ENCODE peak calls at places on chromosomes 16 and 17, in eight cellular contexts. P is IMR-90, B is HepG2, H is A549, C is H1, N is GM12878, S is HCT116, Y is K562. G is an unnamed sample. For H3K4me1, the result is how much of the 10 kb centered on the place peaks cover.

GRCh38 chr17:77852666-77853207 is 105.8 kb upstream of the TNRC6C start:
- DNase-seq in H (no peak), N (no peak), C (no peak), P (no peak), Y (no peak), S (no peak), B (no peak), G (no peak)

GRCh38 chr16:81654346-81654745 is 124.7 kb upstream of the PLCG2 start:
- DNase-seq in H (no peak), P (peak), Y (no peak), S (no peak), B (no peak), C (no peak), N (no peak), G (no peak)

GRCh38 chr16:76650579-76650978 is 373.4 kb downstream of the CNTNAP4 start:
- DNase-seq in B (peak), P (no peak), H (peak), N (no peak), Y (no peak), S (no peak), C (no peak), G (no peak)

GRCh38 chr17:8366231-8366630 is 10.3 kb downstream of the KRABD2 start:
- DNase-seq in B (no peak), C (no peak), Y (no peak), P (peak), N (no peak), S (no peak), H (no peak), G (no peak)

GRCh38 chr17:42804918-42805367 is 6.3 kb downstream of the CNTD1 start:
- DNase-seq in H (peak), S (no peak), Y (no peak), P (peak), N (no peak), C (no peak), B (peak), G (no peak)

GRCh38 chr16:89044394-89045180 is 49.1 kb upstream of the ACSF3 start:
- DNase-seq in Y (no peak), H (no peak), S (no peak), P (no peak), C (no peak), N (no peak), B (no peak), G (peak)

GRCh38 chr17:77872199-77872598 is 86.3 kb upstream of the TNRC6C start:
- DNase-seq in Y (no peak), P (no peak), C (no peak), B (no peak), N (no peak), H (no peak), S (no peak), G (no peak)

GRCh38 chr16:89360760-89361435 is 129.5 kb downstream of the ANKRD11 start:
- DNase-seq in S (no peak), N (peak), Y (no peak), C (no peak), H (no peak), B (no peak), P (no peak), G (no peak)

GRCh38 chr16:81237282-81237681 is 1.2 kb upstream of the BCO1 start:
- DNase-seq in B (no peak), S (no peak), H (no peak), Y (no peak), P (no peak), C (no peak), N (no peak), G (no peak)

GRCh38 chr17:73758245-73758644 is 114.0 kb upstream of the SDK2 start:
- DNase-seq in C (no peak), B (no peak), H (no peak), P (no peak), Y (no peak), S (no peak), N (no peak), G (peak)

GRCh38 chr16:57325458-57325857 is 33.1 kb upstream of the CCL22 start:
- DNase-seq in N (no peak), S (no peak), B (peak), C (no peak), Y (no peak), P (peak), H (no peak), G (no peak)

GRCh38 chr16:76696876-76697275 is 419.7 kb downstream of the CNTNAP4 start:
- DNase-seq in H (no peak), P (no peak), C (no peak), B (no peak), S (no peak), N (no peak), Y (no peak), G (no peak)

GRCh38 chr17:38727661-38728220 is 2.4 kb upstream of the CISD3 start:
- DNase-seq in Y (no peak), N (no peak), B (no peak), P (no peak), C (no peak), S (no peak), H (no peak), G (no peak)

GRCh38 chr16:4505356-4506153 is 29.4 kb downstream of the HMOX2 start:
- DNase-seq in N (peak), S (no peak), H (no peak), C (no peak), P (no peak), Y (no peak), B (no peak), G (no peak)

GRCh38 chr16:22278418-22278817 is 18.8 kb upstream of the POLR3E start:
- DNase-seq in P (no peak), S (no peak), Y (no peak), H (no peak), B (no peak), C (no peak), N (no peak), G (no peak)

GRCh38 chr17:62761884-62762283 is 46.2 kb downstream of the MARCHF10 start:
- DNase-seq in C (peak), P (no peak), H (no peak), B (no peak), S (no peak), N (no peak), Y (no peak), G (no peak)

GRCh38 chr17:51029568-51030463 is 90.9 kb downstream of the SPAG9 start:
- DNase-seq in H (no peak), P (peak), C (no peak), S (no peak), N (no peak), Y (no peak), B (no peak), G (no peak)

GRCh38 chr17:32596666-32597065 is 109.9 kb downstream of the CDK5R1 start:
- DNase-seq in Y (no peak), S (no peak), H (peak), C (no peak), P (peak), B (no peak), N (peak), G (no peak)

GRCh38 chr16:25007284-25007984 is 7.7 kb downstream of the ARHGAP17 start:
- DNase-seq in S (no peak), H (no peak), P (peak), Y (no peak), N (no peak), C (no peak), B (no peak), G (no peak)

GRCh38 chr16:74560912-74561311 is 46.0 kb downstream of the GLG1 start:
- DNase-seq in S (no peak), Y (no peak), H (no peak), C (no peak), B (no peak), P (no peak), N (no peak), G (no peak)

GRCh38 chr16:7615565-7615964 is 282.9 kb downstream of the RBFOX1 start:
- DNase-seq in P (no peak), Y (peak), S (no peak), C (no peak), N (no peak), H (no peak), B (no peak), G (peak)

GRCh38 chr17:66476014-66476413 is 173.6 kb downstream of the PRKCA start:
- DNase-seq in C (no peak), B (no peak), P (no peak), N (no peak), S (no peak), H (no peak), Y (no peak), G (no peak)

GRCh38 chr17:47692137-47692894 is 1.6 kb upstream of the TBKBP1 start:
- DNase-seq in P (no peak), Y (no peak), C (no peak), N (no peak), B (no peak), H (no peak), S (no peak), G (no peak)

GRCh38 chr17:34261568-34261967 is 6.5 kb downstream of the CCL2 start:
- DNase-seq in Y (no peak), B (no peak), S (no peak), H (no peak), C (no peak), P (no peak), N (no peak), G (no peak)

GRCh38 chr16:30953511-30954124 is 3.9 kb upstream of the SETD1A start:
- DNase-seq in B (peak), C (peak), N (no peak), H (peak), P (peak), Y (peak), S (peak), G (peak)

GRCh38 chr17:3935825-3936355 is 19.6 kb upstream of the P2RX1 start:
- DNase-seq in B (no peak), C (no peak), Y (no peak), H (no peak), N (no peak), S (no peak), P (peak), G (no peak)

GRCh38 chr16:4316103-4316731 is 350 bp downstream of the GLIS2 start:
- DNase-seq in N (no peak), S (no peak), Y (peak), H (no peak), B (no peak), P (no peak), C (no peak), G (peak)

GRCh38 chr17:62950067-62950466 is 16.0 kb upstream of the TANC2 start:
- DNase-seq in H (peak), C (no peak), B (no peak), Y (no peak), N (no peak), P (peak), S (no peak), G (no peak)

GRCh38 chr16:27195941-27196595 is 7.3 kb upstream of the KDM8 start:
- DNase-seq in N (no peak), H (no peak), Y (no peak), S (no peak), C (no peak), B (no peak), P (no peak), G (no peak)

GRCh38 chr16:55494994-55495421 is 13.9 kb upstream of the LPCAT2 start:
- DNase-seq in H (peak), S (no peak), C (no peak), B (peak), Y (no peak), N (no peak), P (peak), G (peak)

GRCh38 chr17:34725008-34725407 is 145.6 kb downstream of the TMEM132E start:
- DNase-seq in C (no peak), S (no peak), N (no peak), Y (no peak), P (no peak), H (no peak), B (no peak), G (no peak)

GRCh38 chr17:44216173-44216572 is 3.3 kb downstream of the UBTF start:
- DNase-seq in Y (no peak), H (no peak), C (no peak), B (no peak), P (no peak), N (peak), S (no peak), G (no peak)

GRCh38 chr17:77959926-77960521 is 1.5 kb downstream of the TNRC6C start:
- DNase-seq in C (no peak), P (peak), N (no peak), H (no peak), S (no peak), Y (no peak), B (no peak), G (peak)

GRCh38 chr17:67629963-67630320 is 87.8 kb upstream of the NOL11 start:
- DNase-seq in B (peak), S (peak), N (no peak), C (no peak), Y (no peak), P (peak), H (peak), G (peak)

GRCh38 chr17:72392056-72393010 is 271.5 kb downstream of the SOX9 start:
- DNase-seq in Y (no peak), S (no peak), N (peak), H (peak), P (peak), B (no peak), C (no peak), G (no peak)

GRCh38 chr17:76540381-76541300 is 797 bp downstream of the PRCD start:
- DNase-seq in H (peak), C (peak), B (peak), P (peak), Y (peak), S (peak), N (no peak), G (peak)
- TF ChIP-seq RAD21 in H (no peak), C (no peak), B (no peak), P (no peak), Y (no peak), S (no peak), N (no peak), G (peak)

GRCh38 chr17:55172612-55173011 is 92.1 kb upstream of the HLF start:
- DNase-seq in B (no peak), C (no peak), N (no peak), S (no peak), Y (no peak), H (no peak), P (no peak), G (no peak)

GRCh38 chr17:55175788-55176425 is 88.9 kb upstream of the HLF start:
- DNase-seq in H (no peak), N (no peak), P (no peak), C (no peak), S (no peak), Y (no peak), B (no peak), G (no peak)

GRCh38 chr17:55174133-55174532 is 90.6 kb upstream of the HLF start:
- DNase-seq in B (no peak), H (no peak), C (no peak), Y (no peak), N (no peak), S (no peak), P (no peak), G (no peak)

GRCh38 chr17:55168970-55169687 is 95.6 kb upstream of the HLF start:
- DNase-seq in H (no peak), S (no peak), N (peak), B (no peak), C (no peak), Y (no peak), P (no peak), G (no peak)

DNA sequence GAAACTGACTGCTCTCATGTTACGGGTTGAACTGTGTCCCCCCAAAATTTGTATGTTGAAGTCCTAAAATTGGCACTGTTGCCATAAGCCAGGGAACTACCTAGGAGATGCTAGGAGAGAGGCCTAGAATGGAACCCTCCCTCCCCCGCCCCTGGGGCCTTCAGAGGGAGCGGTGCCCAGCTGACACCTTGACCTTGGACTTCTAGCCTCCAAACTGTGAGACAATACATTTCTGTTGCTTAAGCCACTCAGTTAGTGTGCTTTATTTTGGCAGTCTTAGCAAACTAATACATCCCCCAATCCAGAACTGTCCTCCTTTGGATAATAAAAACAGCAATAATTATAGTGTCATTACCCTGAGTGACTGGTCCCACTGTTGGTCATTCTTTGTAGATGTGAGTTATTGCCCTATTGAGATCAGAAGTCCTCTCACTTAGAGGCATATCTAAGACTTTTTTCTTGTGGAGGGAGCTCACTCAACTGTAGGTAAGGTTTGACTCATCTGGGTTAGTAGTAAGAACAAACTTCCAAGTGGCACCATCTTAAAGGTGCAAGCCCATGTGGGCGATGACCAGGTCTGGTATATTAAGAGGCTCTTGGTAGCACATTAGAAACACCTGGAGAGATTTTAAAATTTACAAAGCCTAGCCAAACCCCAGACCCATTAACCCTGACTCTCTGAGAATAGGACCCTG is 93.0 kb upstream of the HLF start:
- DNase-seq in C (no peak), N (no peak), S (no peak), P (no peak), H (no peak), B (no peak), Y (no peak), G (no peak)
- H3K4me1 ChIP-seq in C (under half), N (under half), S (under half), P (under half), H (under half), B (under half), Y (under half), G (under half)

DNA sequence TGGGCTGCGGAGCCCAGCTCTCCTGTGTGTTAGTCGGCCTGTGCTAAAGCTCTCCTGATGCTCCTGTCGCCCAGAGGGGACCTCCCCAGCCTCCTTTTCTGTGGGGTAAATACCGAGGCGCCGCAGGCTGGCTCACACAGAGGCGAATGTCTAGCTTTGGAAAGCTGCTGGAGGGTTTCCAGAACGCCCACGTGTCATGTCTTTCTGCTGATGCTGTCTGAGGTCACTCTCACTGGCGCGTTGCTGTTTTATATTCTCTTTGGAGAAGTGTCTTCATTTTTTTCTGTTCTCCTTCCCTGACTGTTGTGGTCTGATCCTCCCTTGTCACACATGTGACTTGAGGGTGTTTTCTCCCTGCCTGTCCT is 91.9 kb upstream of the ZNF750 start:
- DNase-seq in S (no peak), Y (no peak), P (peak), C (no peak), H (no peak), B (no peak), N (no peak), G (no peak)
- TF ChIP-seq RAD21 in S (no peak), Y (no peak), P (peak), C (no peak), H (no peak), B (no peak), N (no peak), G (no peak)

GRCh38 chr17:57986841-57987581 is 1.0 kb downstream of the VEZF1 start:
- DNase-seq in B (peak), H (peak), S (no peak), Y (no peak), N (no peak), P (peak), C (no peak), G (no peak)

GRCh38 chr17:57988301-57989010 is 402 bp upstream of the VEZF1 start:
- DNase-seq in N (no peak), B (no peak), S (peak), C (no peak), Y (peak), P (peak), H (peak), G (peak)

GRCh38 chr17:57989011-57989345 is 924 bp upstream of the VEZF1 start:
- DNase-seq in P (peak), C (no peak), S (peak), H (peak), Y (peak), B (peak), N (no peak), G (peak)

GRCh38 chr17:57985675-57985974 is 2.4 kb downstream of the VEZF1 start:
- DNase-seq in C (no peak), B (no peak), Y (no peak), H (peak), S (no peak), N (no peak), P (peak), G (peak)

GRCh38 chr17:57987582-57988300 is at the start of gene VEZF1:
- DNase-seq in H (peak), Y (peak), P (peak), N (no peak), C (no peak), B (peak), S (peak), G (peak)
- H3K4me1 ChIP-seq in H (half or more), Y (under half), P (under half), N (under half), C (under half), B (half or more), S (half or more), G (under half)

DNA sequence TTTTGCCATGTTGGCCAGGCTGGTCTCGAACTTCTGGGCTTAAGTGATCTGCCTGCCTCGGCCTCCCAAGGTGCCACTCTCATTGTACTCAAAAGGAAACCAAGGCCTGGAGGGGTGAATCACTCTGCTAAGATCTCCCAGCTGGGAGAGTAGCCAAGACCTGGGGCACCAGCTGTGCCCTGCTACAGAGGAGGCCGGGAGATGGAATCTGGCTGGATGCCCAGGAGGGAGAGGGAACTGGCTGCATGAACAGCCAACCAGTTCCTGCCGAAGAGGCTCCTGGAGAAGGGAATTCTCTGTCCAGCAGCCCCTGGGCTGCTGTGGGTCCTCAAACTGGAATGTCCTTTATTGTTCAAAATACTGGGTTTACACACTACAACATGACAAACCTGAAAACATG is 238.7 kb upstream of the CIBAR2 start:
- DNase-seq in B (no peak), S (peak), Y (no peak), P (peak), C (no peak), N (no peak), H (peak), G (peak)
- TF ChIP-seq RAD21 in B (no peak), S (no peak), Y (no peak), P (no peak), C (no peak), N (no peak), H (no peak), G (no peak)

GRCh38 chr17:39787038-39787437 is 49.3 kb downstream of the GRB7 start:
- DNase-seq in Y (no peak), S (no peak), N (no peak), B (no peak), C (no peak), P (no peak), H (no peak), G (no peak)
- H3K4me1 ChIP-seq in Y (under half), S (under half), N (under half), B (under half), C (under half), P (under half), H (under half), G (under half)

GRCh38 chr17:41327411-41328120 is 12.1 kb upstream of the KRTAP17-1 start:
- DNase-seq in B (no peak), N (no peak), S (no peak), Y (no peak), H (no peak), C (no peak), P (no peak), G (no peak)

GRCh38 chr17:41324180-41325075 is 8.9 kb upstream of the KRTAP17-1 start:
- DNase-seq in B (peak), Y (no peak), N (no peak), H (peak), C (peak), S (peak), P (peak), G (no peak)

GRCh38 chr17:41326173-41327145 is 10.9 kb upstream of the KRTAP17-1 start:
- DNase-seq in N (no peak), B (no peak), S (no peak), C (no peak), Y (no peak), H (no peak), P (no peak), G (no peak)

GRCh38 chr17:41325126-41325525 is 9.6 kb upstream of the KRTAP17-1 start:
- DNase-seq in B (no peak), P (no peak), N (no peak), Y (no peak), C (no peak), S (no peak), H (no peak), G (no peak)

GRCh38 chr17:41325611-41326010 is 10.1 kb upstream of the KRTAP17-1 start:
- DNase-seq in S (no peak), C (no peak), Y (no peak), N (no peak), H (no peak), B (no peak), P (no peak), G (no peak)
- TF ChIP-seq RAD21 in S (no peak), C (no peak), Y (no peak), N (no peak), H (no peak), B (no peak), P (no peak), G (no peak)